ENCODE peak calls at places on chromosomes 11 and 22, in ten cellular contexts. Y is CD4-positive, CD25-positive, alpha-beta regulatory T cell; W is thyroid gland; P is hepatocyte; Z is heart right ventricle; X is transverse colon; L is SJSA1; D is uterus; O is brain microvascular endothelial cell; G is right lobe of liver. M is an unnamed sample.

GRCh38 chr11:100872951-100873350 is 185.9 kb downstream of the ARHGAP42 start:
- DNase-seq in D (no peak), W (no peak), X (no peak), P (no peak), Z (no peak), G (no peak), O (no peak), Y (no peak), L (no peak), M (no peak)

GRCh38 chr22:49473286-49473685 is 354.4 kb downstream of the BRD1 start:
- DNase-seq in G (no peak), W (no peak), D (no peak), O (no peak), X (no peak), P (no peak), Z (no peak), L (no peak), Y (no peak), M (no peak)

GRCh38 chr11:121930004-121930965 is 185.7 kb downstream of the BLID start:
- DNase-seq in P (no peak), G (no peak), W (peak; percentile 22), X (no peak), D (no peak), O (no peak), Y (no peak), Z (no peak), L (no peak), M (no peak)

GRCh38 chr11:71447791-71448256 is 369 bp downstream of the DHCR7 start:
- DNase-seq in P (peak; percentile 73), X (peak; percentile 47), Z (no peak), D (no peak), Y (peak; percentile 28), G (no peak), L (no peak), O (no peak), W (peak; percentile 33), M (no peak)

GRCh38 chr11:65445604-65446445 is 23.2 kb downstream of the NEAT1 start:
- DNase-seq in W (peak; percentile 70), L (no peak), O (peak; percentile 52), Y (peak; percentile 53), X (no peak), P (no peak), D (peak; percentile 36), Z (no peak), G (peak; percentile 69), M (no peak)

GRCh38 chr11:121206810-121207209 is 85.8 kb upstream of the SC5D start:
- DNase-seq in L (no peak), O (no peak), G (no peak), P (no peak), D (no peak), Z (no peak), X (no peak), Y (no peak), W (no peak), M (no peak)

GRCh38 chr11:130674686-130675085 is 226.2 kb downstream of the ADAMTS15 start:
- DNase-seq in D (no peak), Y (no peak), X (no peak), Z (no peak), O (peak; percentile 28), W (no peak), P (no peak), L (peak; percentile 28), G (no peak), M (no peak)

GRCh38 chr11:119218141-119218878 is 12.2 kb downstream of the CBL start:
- DNase-seq in Y (no peak), L (peak; percentile 16), D (no peak), W (no peak), G (no peak), P (peak; percentile 7), Z (no peak), X (no peak), O (peak; percentile 93), M (no peak)

GRCh38 chr11:56841210-56841810 is 92.8 kb upstream of the OR9G4 start:
- DNase-seq in P (peak; percentile 78), X (peak; percentile 57), L (peak; percentile 34), G (peak; percentile 52), Y (peak; percentile 40), D (peak; percentile 23), Z (peak; percentile 40), W (peak; percentile 57), O (peak; percentile 64), M (peak; percentile 72)

GRCh38 chr11:100753144-100753543 is 66.1 kb downstream of the ARHGAP42 start:
- DNase-seq in X (no peak), W (peak; percentile 19), Y (no peak), G (no peak), L (no peak), O (no peak), D (no peak), P (peak; percentile 43), Z (no peak), M (no peak)

GRCh38 chr11:13970986-13971385 is 8.5 kb downstream of the SPON1 start:
- DNase-seq in L (peak; percentile 53), O (no peak), Y (peak; percentile 21), W (peak; percentile 49), D (no peak), P (peak; percentile 60), X (peak; percentile 69), G (no peak), Z (no peak), M (no peak)

GRCh38 chr11:133833101-133833898 is 12.0 kb downstream of the SPATA19 start:
- DNase-seq in D (no peak), Z (no peak), P (no peak), L (no peak), X (no peak), G (no peak), Y (no peak), O (no peak), W (no peak), M (no peak)

GRCh38 chr11:89508544-89508943 is 17.4 kb upstream of the NOX4 start:
- DNase-seq in O (no peak), Y (no peak), L (no peak), Z (no peak), G (no peak), W (no peak), D (no peak), X (no peak), P (no peak), M (no peak)

GRCh38 chr11:16889905-16890304 is 124.3 kb downstream of the PLEKHA7 start:
- DNase-seq in L (no peak), X (no peak), Y (no peak), W (no peak), O (no peak), P (no peak), G (no peak), Z (no peak), D (no peak), M (no peak)

DNA sequence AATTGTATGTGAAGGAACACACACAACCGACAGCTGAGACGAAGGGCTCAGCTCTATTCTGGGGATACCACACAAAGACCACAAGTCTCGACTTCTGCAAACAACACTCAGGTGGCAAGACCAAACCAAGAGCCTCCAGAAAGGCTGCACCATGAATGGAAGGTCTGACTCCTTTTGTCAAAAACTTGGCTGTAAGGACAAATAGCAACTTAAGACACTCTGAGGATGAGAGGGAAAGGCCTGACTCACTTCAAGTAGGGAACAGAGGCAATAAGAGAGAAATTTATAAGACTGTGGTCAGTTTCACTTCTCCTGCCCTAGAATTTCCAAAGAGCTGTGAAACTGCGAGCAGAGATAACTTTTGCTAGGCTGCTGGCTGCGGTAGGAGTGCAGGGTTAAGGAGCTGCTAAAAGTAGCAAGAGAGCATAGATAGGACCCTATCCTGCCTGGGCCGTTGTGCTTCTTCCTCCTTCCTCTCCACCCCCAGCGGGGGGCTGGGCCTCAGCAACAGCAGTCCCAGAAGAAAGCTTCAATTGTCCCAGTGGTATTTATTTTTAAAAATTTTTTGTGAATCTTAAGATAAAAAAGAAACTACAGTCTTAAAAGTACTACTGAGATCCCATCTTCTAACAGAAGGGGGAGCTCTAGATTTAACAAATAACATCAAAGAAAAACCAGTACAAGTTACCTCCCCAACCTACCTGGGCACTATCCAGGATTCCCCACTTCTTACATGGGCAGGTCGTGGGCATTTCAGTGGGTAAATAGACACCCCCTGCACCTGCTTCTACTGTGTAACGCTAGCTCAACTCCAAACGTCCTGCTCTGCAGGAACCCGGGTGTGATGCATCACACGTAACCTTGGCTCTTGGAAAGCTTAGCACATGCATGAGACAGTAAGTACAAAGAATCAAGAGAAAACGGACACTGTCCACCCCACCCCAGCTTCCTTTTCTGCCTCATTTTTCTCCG is 66.4 kb downstream of the SGSM3 start:
- DNase-seq in Z (peak; percentile 51), Y (peak; percentile 84), G (no peak), X (peak; percentile 31), P (peak; percentile 74), L (peak; percentile 79), O (peak; percentile 59), W (peak; percentile 45), D (peak; percentile 43), M (no peak)
- H3K27ac ChIP-seq in Z (no peak overlapping the region), Y (peak overlapping the region; percentile 27), G (no peak overlapping the region), X (peak overlapping the region; percentile 78), P (peak overlapping the region; percentile 35), L (peak overlapping the region; percentile 55), O (peak overlapping the region; percentile 63), W (peak overlapping the region; percentile 72), D (peak overlapping the region; percentile 89), M (peak overlapping the region; percentile 24)

GRCh38 chr11:112523477-112523876 is 262.8 kb upstream of the PLET1 start:
- DNase-seq in Y (no peak), G (no peak), O (no peak), D (peak; percentile 22), P (no peak), L (peak; percentile 43), W (no peak), Z (peak; percentile 31), X (no peak), M (peak; percentile 34)
- H3K27ac ChIP-seq in Y (no peak overlapping the region), G (no peak overlapping the region), O (no peak overlapping the region), D (no peak overlapping the region), P (no peak overlapping the region), L (no peak overlapping the region), W (no peak overlapping the region), Z (no peak overlapping the region), X (peak overlapping the region; percentile 68), M (peak overlapping the region; percentile 72)

GRCh38 chr22:46008836-46009596 is 32.1 kb upstream of the WNT7B start:
- DNase-seq in Y (no peak), P (no peak), G (no peak), O (no peak), Z (no peak), W (no peak), X (no peak), L (no peak), D (peak; percentile 12), M (no peak)
- H3K27ac ChIP-seq in Y (no peak overlapping the region), P (no peak overlapping the region), G (no peak overlapping the region), O (no peak overlapping the region), Z (no peak overlapping the region), W (peak overlapping the region; percentile 98), X (peak overlapping the region; percentile 92), L (no peak overlapping the region), D (peak overlapping the region; percentile 99), M (no peak overlapping the region)

DNA sequence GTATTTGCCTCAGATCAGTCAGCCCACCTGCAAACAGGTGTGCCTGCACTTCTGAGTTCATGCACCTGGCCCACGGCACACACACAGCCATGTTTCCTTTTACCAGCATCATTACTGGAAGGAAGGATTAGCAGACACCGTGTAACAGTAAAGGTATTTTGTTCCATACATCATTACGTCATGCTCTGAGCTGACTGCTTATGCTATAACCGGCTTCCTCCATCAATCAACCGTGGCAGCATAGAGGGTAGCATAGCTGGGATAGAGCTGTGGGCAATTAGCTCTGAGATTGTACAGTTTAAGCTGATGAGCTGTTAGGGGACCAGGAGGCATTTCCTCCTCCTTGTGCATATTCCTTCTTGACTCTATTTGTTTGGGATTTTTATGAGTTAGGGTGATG is 102.4 kb downstream of the ME3 start:
- DNase-seq in G (no peak), L (no peak), D (no peak), Z (no peak), O (no peak), Y (no peak), P (peak; percentile 54), X (no peak), W (no peak), M (no peak)
- H3K27ac ChIP-seq in G (no peak overlapping the region), L (no peak overlapping the region), D (no peak overlapping the region), Z (no peak overlapping the region), O (no peak overlapping the region), Y (no peak overlapping the region), P (peak overlapping the region; percentile 71), X (peak overlapping the region; percentile 17), W (no peak overlapping the region), M (no peak overlapping the region)

GRCh38 chr11:2314136-2314524 is 12.3 kb downstream of the TSPAN32 start:
- DNase-seq in Y (peak; percentile 12), X (no peak), P (no peak), G (peak; percentile 37), D (no peak), O (no peak), W (no peak), L (no peak), Z (no peak), M (no peak)
- H3K27ac ChIP-seq in Y (no peak overlapping the region), X (peak overlapping the region; percentile 84), P (peak overlapping the region; percentile 84), G (peak overlapping the region; percentile 19), D (peak overlapping the region; percentile 96), O (no peak overlapping the region), W (peak overlapping the region; percentile 86), L (peak overlapping the region; percentile 72), Z (peak overlapping the region; percentile 68), M (peak overlapping the region; percentile 74)

M was measured in caudate nucleus.